ENCODE peak calls at places on chromosomes 16 and 17, in six cellular contexts. U, O, Q, L, A and N are unnamed samples.

GRCh38 chr16:12500771-12501170 is 302.9 kb downstream of the CPPED1 start:
- DNase-seq in A (no peak), O (peak), L (no peak), Q (no peak), U (peak), N (peak)

GRCh38 chr16:46859719-46860152 is 24.4 kb upstream of the GPT2 start:
- DNase-seq in L (peak), O (peak), A (peak), U (peak), Q (no peak), N (peak)

GRCh38 chr17:47621293-47622178 is 28.2 kb upstream of the KPNB1 start:
- DNase-seq in U (no peak), A (peak), L (peak), O (peak), Q (no peak), N (peak)

GRCh38 chr16:27526169-27526568 is 23.5 kb downstream of the GTF3C1 start:
- DNase-seq in L (no peak), O (peak), U (no peak), Q (no peak), A (no peak), N (no peak)

GRCh38 chr16:48536600-48537200 is 73.3 kb downstream of the N4BP1 start:
- DNase-seq in Q (no peak), A (no peak), O (no peak), U (no peak), L (no peak), N (no peak)

GRCh38 chr16:59733321-59733720 is 999.2 kb upstream of the GOT2 start:
- DNase-seq in U (no peak), Q (no peak), A (no peak), L (no peak), O (no peak), N (no peak)

GRCh38 chr17:36839256-36839655 is 98.0 kb upstream of the LHX1 start:
- DNase-seq in U (no peak), O (no peak), L (no peak), A (no peak), Q (no peak), N (no peak)

GRCh38 chr17:80262291-80262690 is 1.6 kb downstream of the RNF213 start:
- DNase-seq in L (no peak), Q (no peak), U (no peak), O (no peak), A (no peak), N (no peak)

GRCh38 chr16:61306204-61306603 is 730.0 kb downstream of the CDH8 start:
- DNase-seq in A (no peak), L (no peak), Q (no peak), U (no peak), O (no peak), N (no peak)

GRCh38 chr17:16866436-16866835 is 105.5 kb downstream of the TNFRSF13B start:
- DNase-seq in Q (no peak), U (no peak), L (no peak), A (no peak), O (no peak), N (no peak)

GRCh38 chr16:48503779-48504178 is 106.2 kb downstream of the N4BP1 start:
- DNase-seq in A (no peak), L (no peak), U (no peak), O (peak), Q (no peak), N (no peak)

GRCh38 chr17:42329025-42329976 is 41.0 kb downstream of the STAT5A start:
- DNase-seq in Q (no peak), O (peak), U (no peak), L (peak), A (peak), N (peak)

GRCh38 chr16:17359778-17360177 is 111.0 kb downstream of the XYLT1 start:
- DNase-seq in Q (no peak), A (no peak), L (peak), U (peak), O (peak), N (peak)

GRCh38 chr16:14219983-14220382 is 148.9 kb downstream of the MRTFB start:
- DNase-seq in A (no peak), U (no peak), Q (no peak), O (no peak), L (no peak), N (no peak)

GRCh38 chr16:58678716-58679115 is 5.9 kb downstream of the SLC38A7 start:
- DNase-seq in Q (peak), L (no peak), U (peak), A (peak), O (peak), N (peak)

GRCh38 chr17:70161519-70161918 is 7.8 kb upstream of the KCNJ2 start:
- DNase-seq in L (no peak), A (no peak), Q (no peak), O (no peak), U (no peak), N (no peak)

GRCh38 chr17:20922128-20922670 is 120.6 kb downstream of the USP22 start:
- DNase-seq in U (no peak), L (no peak), O (peak), A (no peak), Q (no peak), N (peak)

GRCh38 chr17:17740627-17741237 is 59.5 kb downstream of the RAI1 start:
- DNase-seq in U (peak), O (no peak), Q (peak), A (no peak), L (no peak), N (peak)

GRCh38 chr17:32350662-32351418 is 883 bp downstream of the ZNF207 start:
- DNase-seq in A (peak), O (peak), U (peak), L (no peak), Q (no peak), N (peak)

GRCh38 chr17:1752425-1752941 is 9.4 kb upstream of the SERPINF1 start:
- DNase-seq in A (peak), O (peak), Q (no peak), U (no peak), L (no peak), N (no peak)

GRCh38 chr17:13638855-13639458 is 37.2 kb upstream of the HS3ST3A1 start:
- DNase-seq in L (peak), A (no peak), U (peak), O (peak), Q (no peak), N (no peak)

GRCh38 chr17:17062866-17063265 is 20.6 kb downstream of the MPRIP start:
- DNase-seq in L (no peak), A (no peak), Q (no peak), O (no peak), U (no peak), N (no peak)

GRCh38 chr16:54351171-54351570 is 64.6 kb upstream of the IRX3 start:
- DNase-seq in Q (no peak), A (no peak), O (no peak), U (no peak), L (no peak), N (peak)

GRCh38 chr17:38572665-38573365 is 32.9 kb downstream of the SRCIN1 start:
- DNase-seq in L (no peak), O (peak), U (no peak), A (no peak), Q (peak), N (no peak)

GRCh38 chr16:2867987-2868789 is 10.2 kb upstream of the PRSS22 start:
- DNase-seq in L (peak), Q (peak), U (peak), O (peak), A (peak), N (peak)

GRCh38 chr16:27401768-27402568 is at the start of gene IL21R:
- DNase-seq in O (peak), U (peak), L (peak), A (no peak), Q (no peak), N (peak)

GRCh38 chr17:64081802-64082799 is 47.8 kb downstream of the ERN1 start:
- DNase-seq in O (peak), U (peak), Q (no peak), L (no peak), A (peak), N (peak)

GRCh38 chr16:56203052-56203451 is 11.8 kb downstream of the GNAO1 start:
- DNase-seq in O (peak), A (peak), U (peak), Q (no peak), L (no peak), N (peak)

GRCh38 chr16:82668094-82668493 is 41.3 kb downstream of the CDH13 start:
- DNase-seq in A (no peak), Q (no peak), L (no peak), O (no peak), U (no peak), N (no peak)

GRCh38 chr17:67139784-67140665 is 95.7 kb downstream of the CACNG1 start:
- DNase-seq in U (no peak), Q (no peak), L (no peak), A (no peak), O (no peak), N (peak)

GRCh38 chr17:36547776-36548175 is 3.1 kb downstream of the GGNBP2 start:
- DNase-seq in Q (no peak), U (no peak), O (no peak), L (no peak), A (no peak), N (no peak)

GRCh38 chr17:79749156-79749815 is 18.5 kb downstream of the ENPP7 start:
- DNase-seq in U (no peak), L (no peak), Q (no peak), A (peak), O (peak), N (peak)

GRCh38 chr16:85914423-85914794 is 15.4 kb downstream of the IRF8 start:
- DNase-seq in A (no peak), L (no peak), Q (no peak), O (no peak), U (no peak), N (no peak)

GRCh38 chr17:14712471-14713075 is 411.7 kb downstream of the HS3ST3B1 start:
- DNase-seq in O (no peak), A (no peak), U (no peak), Q (no peak), L (no peak), N (no peak)

GRCh38 chr16:27177031-27177774 is 26.1 kb upstream of the KDM8 start:
- DNase-seq in O (no peak), A (peak), Q (no peak), L (no peak), U (peak), N (peak)

GRCh38 chr16:84340305-84341040 is 27.9 kb upstream of the ATP2C2 start:
- DNase-seq in A (no peak), U (no peak), L (no peak), O (no peak), Q (no peak), N (no peak)